ENCODE peak calls at places on chromosomes 7 and 10, in nine cellular contexts. D is esophagus muscularis mucosa, V is body of pancreas, L is type B pancreatic cell, J is progenitor cell of endocrine pancreas, F is mammary epithelial cell, I is OCI-LY7, G is H1, P is GM13977. C is an unnamed sample.

GRCh38 chr7:157577061-157577460 is 240.3 kb downstream of the DNAJB6 start:
- DNase-seq in I (no peak), V (no peak), F (no peak), D (no peak), L (no peak), J (no peak), G (no peak), P (no peak), C (no peak)

GRCh38 chr7:124032369-124033092 is at the start of gene TMEM229A:
- DNase-seq in V (peak), I (no peak), J (peak), L (peak), D (no peak), P (peak), G (peak), F (peak), C (peak)

GRCh38 chr10:18618995-18619394 is 32.4 kb downstream of the NSUN6 start:
- DNase-seq in P (no peak), I (no peak), F (no peak), L (no peak), J (no peak), G (no peak), D (no peak), V (no peak), C (no peak)

GRCh38 chr10:69479737-69480412 is 28.6 kb downstream of the TSPAN15 start:
- DNase-seq in G (no peak), P (no peak), D (no peak), F (no peak), J (no peak), V (no peak), I (no peak), L (no peak), C (no peak)

GRCh38 chr10:84264611-84265141 is 19.8 kb downstream of the RGR start:
- DNase-seq in G (peak), L (no peak), F (peak), D (no peak), P (peak), I (peak), V (peak), J (peak), C (peak)

GRCh38 chr7:141126107-141126506 is 52.2 kb downstream of the TMEM178B start:
- DNase-seq in I (no peak), G (no peak), L (no peak), D (no peak), V (no peak), J (no peak), P (no peak), F (no peak), C (no peak)

GRCh38 chr7:5041047-5041446 is 4.6 kb upstream of the RBAK start:
- DNase-seq in L (no peak), V (no peak), D (no peak), F (no peak), P (no peak), G (no peak), J (no peak), I (no peak), C (no peak)

GRCh38 chr7:111560773-111561658 is 1.3 kb downstream of the IMMP2L start:
- DNase-seq in P (peak), I (peak), D (no peak), F (peak), G (no peak), J (no peak), V (peak), L (no peak), C (no peak)

GRCh38 chr10:131168238-131168875 is 143.2 kb downstream of the TCERG1L start:
- DNase-seq in I (no peak), D (no peak), G (peak), V (no peak), P (no peak), L (peak), J (no peak), F (no peak), C (peak)

GRCh38 chr10:97399843-97400545 is 1.1 kb downstream of the RRP12 start:
- DNase-seq in G (no peak), D (no peak), V (peak), I (peak), L (no peak), F (peak), P (no peak), J (no peak), C (no peak)

GRCh38 chr7:55050286-55050685 is 31.5 kb downstream of the EGFR start:
- DNase-seq in G (no peak), P (no peak), I (peak), F (no peak), V (no peak), L (no peak), D (no peak), J (no peak), C (no peak)

GRCh38 chr10:97550336-97551149 is 22.0 kb upstream of the ANKRD2 start:
- DNase-seq in D (no peak), I (no peak), L (no peak), F (no peak), J (no peak), P (no peak), G (no peak), V (no peak), C (no peak)

GRCh38 chr7:24401628-24402593 is 117.9 kb downstream of the NPY start:
- DNase-seq in D (no peak), G (no peak), F (peak), P (peak), I (peak), V (no peak), J (no peak), L (no peak), C (no peak)

GRCh38 chr7:138025215-138026186 is 23.6 kb upstream of the CREB3L2 start:
- DNase-seq in J (no peak), I (no peak), V (no peak), P (no peak), F (peak), L (no peak), D (no peak), G (no peak), C (no peak)

GRCh38 chr10:102647433-102648268 is 3.4 kb downstream of the TRIM8 start:
- DNase-seq in F (no peak), V (no peak), G (no peak), P (no peak), L (no peak), D (no peak), I (peak), J (no peak), C (no peak)

GRCh38 chr7:144437370-144438191 is 34.1 kb upstream of the NOBOX start:
- DNase-seq in L (no peak), D (no peak), J (peak), P (peak), G (peak), F (peak), V (peak), I (peak), C (no peak)

GRCh38 chr10:31745612-31746376 is 182.8 kb downstream of the ARHGAP12 start:
- DNase-seq in J (no peak), F (peak), G (no peak), I (no peak), L (no peak), P (peak), D (no peak), V (no peak), C (no peak)

GRCh38 chr7:101940830-101941229 is 123.4 kb downstream of the CUX1 start:
- DNase-seq in G (peak), P (no peak), V (peak), L (no peak), D (no peak), F (no peak), J (no peak), I (peak), C (no peak)

GRCh38 chr10:88317099-88317498 is 266.0 kb downstream of the RNLS start:
- DNase-seq in D (no peak), I (no peak), F (no peak), G (no peak), P (no peak), L (no peak), V (no peak), J (no peak), C (no peak)

GRCh38 chr7:134619627-134620331 is 26.9 kb upstream of the BPGM start:
- DNase-seq in J (no peak), V (no peak), I (no peak), F (peak), D (no peak), P (no peak), L (no peak), G (no peak), C (no peak)

GRCh38 chr10:86187840-86188239 is 178.8 kb downstream of the GRID1 start:
- DNase-seq in D (no peak), V (no peak), P (no peak), J (no peak), F (no peak), G (no peak), L (no peak), I (no peak), C (no peak)

GRCh38 chr10:88565072-88565471 is 18.0 kb downstream of the RNLS start:
- DNase-seq in V (no peak), L (no peak), J (no peak), F (peak), D (no peak), G (no peak), P (peak), I (peak), C (no peak)

DNA sequence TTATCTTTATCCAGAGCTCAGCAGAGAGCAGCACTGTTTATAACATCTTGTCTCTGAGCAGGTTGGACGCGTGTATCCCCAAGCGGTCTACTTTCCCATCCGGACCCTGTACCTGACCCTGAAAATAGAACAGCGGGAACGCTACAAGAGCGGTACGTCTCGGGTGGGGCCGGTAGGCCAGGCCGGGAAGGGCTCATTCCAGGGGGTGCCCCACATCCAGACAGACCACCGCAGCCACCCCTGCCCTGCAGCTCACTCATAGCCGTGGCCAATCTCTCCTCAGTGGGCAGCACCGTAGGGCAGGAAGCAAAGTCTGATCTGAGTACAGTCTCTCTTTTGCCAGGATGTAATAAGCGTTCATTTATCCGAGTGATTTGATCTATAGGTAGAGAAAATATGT is 113.7 kb downstream of the TRRAP start:
- DNase-seq in I (no peak), J (no peak), G (no peak), L (no peak), F (no peak), D (no peak), P (no peak), V (no peak), C (no peak)
- TF ChIP-seq CTCF in I (no peak), J (no peak), G (no peak), L (no peak), F (no peak), D (no peak), P (no peak), V (no peak), C (no peak)

GRCh38 chr10:95469251-95469650 is 91.9 kb downstream of the SORBS1 start:
- DNase-seq in F (no peak), G (no peak), J (no peak), L (no peak), D (no peak), I (no peak), V (no peak), P (no peak), C (no peak)

GRCh38 chr10:95464280-95464679 is 96.9 kb downstream of the SORBS1 start:
- DNase-seq in I (no peak), G (no peak), J (no peak), P (no peak), F (no peak), L (no peak), D (no peak), V (no peak), C (no peak)

GRCh38 chr10:95466450-95466849 is 94.7 kb downstream of the SORBS1 start:
- DNase-seq in F (no peak), J (no peak), L (no peak), G (no peak), I (no peak), P (no peak), V (no peak), D (no peak), C (no peak)

GRCh38 chr10:95469676-95470075 is 91.5 kb downstream of the SORBS1 start:
- DNase-seq in D (no peak), V (no peak), P (no peak), F (no peak), J (no peak), G (no peak), I (no peak), L (no peak), C (no peak)

GRCh38 chr10:95467162-95467599 is 94.0 kb downstream of the SORBS1 start:
- DNase-seq in L (peak), F (peak), G (peak), P (no peak), D (no peak), I (no peak), J (no peak), V (peak), C (peak)
- TF ChIP-seq CTCF in L (no peak), F (no peak), G (peak), P (no peak), D (no peak), I (no peak), J (peak), V (no peak), C (no peak)

GRCh38 chr7:64947252-64948000 is 43.4 kb downstream of the ZNF117 start:
- DNase-seq in P (no peak), F (no peak), D (no peak), L (no peak), V (peak), J (peak), I (no peak), G (peak), C (no peak)

GRCh38 chr7:64945481-64945756 is 42.3 kb downstream of the ZNF273 start:
- DNase-seq in G (no peak), P (no peak), V (no peak), J (no peak), I (no peak), F (no peak), D (no peak), L (no peak), C (no peak)

GRCh38 chr7:64951250-64951848 is 39.5 kb downstream of the ZNF117 start:
- DNase-seq in J (no peak), I (peak), F (peak), P (peak), V (no peak), G (no peak), D (no peak), L (no peak), C (no peak)

GRCh38 chr7:64945776-64946175 is 42.7 kb downstream of the ZNF273 start:
- DNase-seq in D (no peak), V (no peak), J (no peak), G (no peak), P (no peak), I (no peak), L (no peak), F (no peak), C (no peak)

DNA sequence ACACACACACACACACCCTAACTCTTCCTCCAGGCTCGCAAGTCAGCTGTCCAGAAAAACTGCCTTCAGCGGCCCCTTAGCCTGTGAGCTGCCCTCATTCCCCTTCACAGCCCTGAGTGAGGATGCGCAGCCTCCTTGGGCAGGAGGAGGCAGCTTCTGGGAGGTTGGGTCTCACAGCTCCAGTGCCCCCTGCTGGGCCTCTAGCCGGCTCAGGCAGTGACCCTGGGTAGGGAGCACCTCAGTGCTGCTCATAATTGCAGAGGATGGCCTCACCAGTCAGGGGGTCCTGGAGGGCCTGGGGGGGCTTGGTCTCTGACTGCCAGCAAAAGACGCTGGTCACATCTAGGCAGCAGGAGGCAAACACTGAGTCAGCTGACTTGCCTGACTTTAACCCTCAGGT is 43.7 kb downstream of the ZNF273 start:
- DNase-seq in J (no peak), L (no peak), D (no peak), P (peak), F (no peak), V (peak), G (peak), I (peak), C (no peak)
- TF ChIP-seq CTCF in J (peak), L (peak), D (no peak), P (peak), F (no peak), V (no peak), G (peak), I (peak), C (no peak)

GRCh38 chr7:114930107-114930521 is 8.2 kb downstream of the MDFIC start:
- DNase-seq in L (no peak), J (no peak), P (no peak), D (no peak), F (no peak), G (no peak), V (no peak), I (no peak), C (no peak)

GRCh38 chr7:114931656-114932011 is 9.7 kb downstream of the MDFIC start:
- DNase-seq in I (no peak), F (no peak), L (no peak), G (no peak), P (no peak), J (no peak), D (no peak), V (no peak), C (no peak)

GRCh38 chr7:114930829-114931655 is 9.1 kb downstream of the MDFIC start:
- DNase-seq in D (no peak), L (no peak), F (peak), V (no peak), I (no peak), P (no peak), J (no peak), G (no peak), C (no peak)

GRCh38 chr7:114928060-114928459 is 6.2 kb downstream of the MDFIC start:
- DNase-seq in J (no peak), G (no peak), F (no peak), L (no peak), P (no peak), D (no peak), V (no peak), I (no peak), C (no peak)

DNA sequence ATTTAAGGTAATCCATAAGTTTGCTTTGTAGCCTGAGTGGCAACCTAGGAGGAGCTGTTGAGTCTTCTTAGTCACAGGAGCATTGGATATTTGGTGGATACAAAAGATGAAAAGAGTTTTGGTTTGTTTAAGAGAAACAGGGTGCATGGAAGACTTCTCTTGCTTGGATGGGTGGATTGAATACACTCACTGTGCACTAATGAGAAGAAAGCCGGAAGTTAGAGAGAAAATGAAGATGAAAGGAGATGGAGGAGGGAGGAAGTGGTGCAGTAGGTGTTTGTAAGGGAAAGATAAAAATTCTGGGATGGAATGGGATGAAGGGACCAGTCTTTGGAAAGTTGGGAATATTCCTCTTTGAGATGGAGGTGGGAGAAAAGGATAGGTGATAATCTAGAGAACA is 7.7 kb downstream of the MDFIC start:
- DNase-seq in L (no peak), P (no peak), F (no peak), J (no peak), G (no peak), D (no peak), I (no peak), V (no peak), C (no peak)
- TF ChIP-seq CTCF in L (no peak), P (peak), F (no peak), J (no peak), G (no peak), D (no peak), I (no peak), V (no peak), C (no peak)

GRCh38 chr10:3760083-3760482 is 24.9 kb downstream of the KLF6 start:
- DNase-seq in P (no peak), F (no peak), L (no peak), J (no peak), D (no peak), V (no peak), I (no peak), G (no peak), C (no peak)

GRCh38 chr10:3757638-3758490 is 27.1 kb downstream of the KLF6 start:
- DNase-seq in V (no peak), I (peak), J (no peak), L (no peak), P (peak), D (no peak), G (no peak), F (peak), C (no peak)

GRCh38 chr10:3757250-3757637 is 27.8 kb downstream of the KLF6 start:
- DNase-seq in G (no peak), P (no peak), V (no peak), D (no peak), J (no peak), L (no peak), I (peak), F (no peak), C (no peak)

GRCh38 chr10:3759397-3759796 is 25.6 kb downstream of the KLF6 start:
- DNase-seq in J (no peak), I (no peak), P (no peak), F (no peak), L (no peak), D (no peak), V (no peak), G (no peak), C (no peak)

DNA sequence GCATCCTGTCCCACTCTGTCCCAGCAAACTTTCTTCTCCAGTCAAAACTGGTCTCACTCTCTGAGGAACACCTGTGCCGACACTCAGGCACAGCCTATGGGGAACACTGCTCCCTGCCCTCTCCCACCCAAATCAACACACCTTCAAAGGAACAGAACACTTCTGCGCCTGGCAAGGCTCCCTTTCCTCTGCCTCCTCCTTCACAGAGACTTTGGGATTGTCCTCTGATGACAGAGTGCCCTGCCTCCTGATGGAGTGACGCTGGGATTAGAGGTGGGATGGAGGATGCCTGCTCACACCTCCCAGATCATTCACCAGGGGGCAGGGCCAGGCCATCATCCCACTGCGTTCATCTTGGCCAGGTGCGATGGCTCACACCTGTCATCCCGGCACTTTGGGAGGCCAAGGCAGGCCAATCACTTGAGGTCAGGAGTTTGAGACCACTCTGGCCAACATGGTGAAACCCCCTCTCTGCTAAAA is 26.5 kb downstream of the KLF6 start:
- DNase-seq in V (no peak), L (no peak), P (no peak), D (no peak), G (no peak), J (no peak), I (no peak), F (no peak), C (no peak)
- TF ChIP-seq CTCF in V (no peak), L (no peak), P (no peak), D (no peak), G (peak), J (no peak), I (no peak), F (no peak), C (no peak)

GRCh38 chr10:133257489-133258065 is 19.1 kb downstream of the ADAM8 start:
- DNase-seq in G (peak), D (no peak), F (peak), V (peak), P (no peak), L (no peak), J (no peak), I (no peak), C (no peak)
- TF ChIP-seq CTCF in G (peak), D (peak), F (peak), V (peak), P (peak), L (peak), J (peak), I (peak), C (no peak)

GRCh38 chr7:142303650-142304049 is 45.8 kb upstream of the PRSS58 start:
- DNase-seq in J (no peak), I (peak), P (peak), V (no peak), L (no peak), F (no peak), D (peak), G (no peak), C (no peak)
- TF ChIP-seq CTCF in J (peak), I (peak), P (peak), V (peak), L (peak), F (peak), D (no peak), G (peak), C (no peak)

GRCh38 chr7:44103941-44104879 is at the start of gene AEBP1:
- DNase-seq in I (peak), V (no peak), J (no peak), D (no peak), F (no peak), P (peak), L (no peak), G (peak), C (no peak)
- TF ChIP-seq CTCF in I (peak), V (no peak), J (peak), D (no peak), F (no peak), P (no peak), L (peak), G (peak), C (no peak)

C was measured in mesothelial cell of epicardium.